ENCODE peak calls at places on chromosome 3, in eight cellular contexts. B, T, P, J, G, R, O and V are unnamed samples.

GRCh38 chr3:166527325-166527724 is 690.1 kb upstream of the BCHE start:
- DNase-seq in T (peak; percentile 3), J (no peak), G (no peak), O (no peak), R (no peak), P (peak; percentile 65), B (no peak), V (peak; percentile 56)

GRCh38 chr3:57757642-57758297 is 1.7 kb downstream of the SLMAP start:
- DNase-seq in J (no peak), G (peak; percentile 6), R (peak; percentile 50), P (peak; percentile 26), B (peak; percentile 28), T (peak; percentile 28), O (peak; percentile 13), V (peak; percentile 35)

GRCh38 chr3:185215873-185216586 is 37.8 kb downstream of the EHHADH start:
- DNase-seq in P (peak; percentile 42), J (no peak), T (peak; percentile 23), B (no peak), O (no peak), R (peak; percentile 53), G (no peak), V (peak; percentile 60)

GRCh38 chr3:111761309-111761795 is 97.7 kb upstream of the PHLDB2 start:
- DNase-seq in G (no peak), O (no peak), R (peak; percentile 99), T (peak; percentile 85), B (no peak), J (peak; percentile 79), P (peak; percentile 87), V (peak; percentile 84)

GRCh38 chr3:152176241-152176640 is 92.5 kb upstream of the MBNL1 start:
- DNase-seq in J (no peak), O (no peak), B (no peak), G (no peak), R (no peak), P (no peak), T (peak; percentile 31), V (peak; percentile 73)

GRCh38 chr3:111151438-111151837 is 79.8 kb downstream of the NECTIN3 start:
- DNase-seq in B (no peak), O (no peak), P (peak; percentile 50), J (peak; percentile 12), T (peak; percentile 84), R (peak; percentile 86), G (no peak), V (peak; percentile 76)

GRCh38 chr3:75327453-75327852 is 336.7 kb upstream of the FRG2C start:
- DNase-seq in O (no peak), G (no peak), R (no peak), T (no peak), B (no peak), J (no peak), P (no peak), V (no peak)

GRCh38 chr3:182837855-182838454 is 44.7 kb downstream of the ATP11B start:
- DNase-seq in B (peak; percentile 2), J (no peak), T (peak; percentile 48), P (peak; percentile 62), R (peak; percentile 34), G (no peak), O (no peak), V (peak; percentile 54)

GRCh38 chr3:189292667-189293478 is 121.1 kb downstream of the TPRG1 start:
- DNase-seq in B (no peak), P (no peak), R (peak; percentile 58), J (no peak), O (no peak), T (no peak), G (peak; percentile 65), V (no peak)

GRCh38 chr3:82165266-82165665 is 403.8 kb upstream of the GBE1 start:
- DNase-seq in O (no peak), R (no peak), P (no peak), B (no peak), T (no peak), J (no peak), G (no peak), V (no peak)

GRCh38 chr3:54538346-54538745 is 389.5 kb downstream of the LRTM1 start:
- DNase-seq in R (no peak), G (no peak), O (no peak), B (no peak), P (no peak), J (no peak), T (no peak), V (no peak)

GRCh38 chr3:124168271-124168670 is 176.3 kb upstream of the ROPN1 start:
- DNase-seq in G (no peak), R (peak; percentile 5), O (no peak), T (peak; percentile 33), J (no peak), P (no peak), B (no peak), V (peak; percentile 52)

GRCh38 chr3:49719214-49719884 is at the start of gene AMIGO3:
- DNase-seq in P (peak; percentile 91), R (peak; percentile 96), O (peak; percentile 88), J (peak; percentile 75), G (peak; percentile 96), T (peak; percentile 86), B (peak; percentile 92), V (peak; percentile 94)
- H3K4me3 ChIP-seq in P (peak within 1 kb of the TSS; percentile 50), R (peak within 1 kb of the TSS; percentile 46), O (peak within 1 kb of the TSS; percentile 67), J (peak within 1 kb of the TSS; percentile 34), G (peak within 1 kb of the TSS; percentile 26), T (peak within 1 kb of the TSS; percentile 69), B (no peak within 1 kb of the TSS), V (peak within 1 kb of the TSS; percentile 46)

GRCh38 chr3:55574671-55575070 is 87.6 kb upstream of the WNT5A start:
- DNase-seq in O (no peak), R (no peak), J (no peak), P (no peak), T (no peak), G (no peak), B (no peak), V (no peak)

GRCh38 chr3:55571216-55571813 is 84.2 kb upstream of the WNT5A start:
- DNase-seq in P (no peak), O (no peak), J (no peak), T (no peak), B (no peak), G (no peak), R (no peak), V (peak; percentile 37)

GRCh38 chr3:55570361-55570760 is 83.3 kb upstream of the WNT5A start:
- DNase-seq in J (no peak), G (no peak), T (no peak), P (no peak), B (no peak), O (no peak), R (no peak), V (peak; percentile 41)

GRCh38 chr3:55572816-55573215 is 85.7 kb upstream of the WNT5A start:
- DNase-seq in R (no peak), O (no peak), T (no peak), B (no peak), J (no peak), P (no peak), G (no peak), V (no peak)

DNA sequence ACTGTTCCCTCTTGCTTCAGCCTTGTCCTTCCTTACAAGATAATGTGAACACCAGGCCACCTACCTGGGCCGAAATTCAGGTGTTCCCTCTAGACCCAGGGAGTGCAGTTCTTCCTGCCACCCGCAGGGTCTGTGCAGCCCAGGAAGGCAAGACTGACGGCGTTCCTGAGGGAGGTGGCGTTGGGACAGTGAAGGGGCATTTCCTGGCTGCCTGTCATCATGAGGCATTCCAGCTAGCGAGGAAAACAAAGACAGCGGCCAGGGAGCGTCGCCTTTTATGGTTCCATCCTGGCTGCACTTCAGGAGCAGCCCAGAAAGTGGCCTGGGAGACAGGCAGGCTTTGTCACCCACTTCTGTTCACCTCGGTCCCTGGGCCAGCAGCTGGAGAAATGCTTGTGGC is 84.8 kb upstream of the WNT5A start:
- DNase-seq in B (no peak), R (peak; percentile 19), G (peak; percentile 79), T (no peak), O (no peak), J (no peak), P (no peak), V (no peak)
- TF ChIP-seq CTCF in B (no peak), R (peak; percentile 36), G (peak; percentile 46), T (no peak), O (no peak), J (no peak), P (no peak), V (no peak)

GRCh38 chr3:24344784-24345439 is 149.7 kb downstream of the THRB start:
- DNase-seq in T (peak; percentile 4), B (no peak), G (no peak), R (no peak), J (no peak), O (no peak), P (peak; percentile 89), V (peak; percentile 52)

GRCh38 chr3:24342275-24342674 is 152.4 kb downstream of the THRB start:
- DNase-seq in J (no peak), R (no peak), T (no peak), B (no peak), O (no peak), P (no peak), G (no peak), V (no peak)

GRCh38 chr3:24341668-24342067 is 153.0 kb downstream of the THRB start:
- DNase-seq in P (no peak), J (no peak), G (no peak), B (no peak), O (no peak), T (no peak), R (no peak), V (no peak)

GRCh38 chr3:24340966-24341365 is 153.7 kb downstream of the THRB start:
- DNase-seq in B (no peak), G (no peak), P (no peak), R (no peak), J (no peak), O (no peak), T (no peak), V (no peak)

DNA sequence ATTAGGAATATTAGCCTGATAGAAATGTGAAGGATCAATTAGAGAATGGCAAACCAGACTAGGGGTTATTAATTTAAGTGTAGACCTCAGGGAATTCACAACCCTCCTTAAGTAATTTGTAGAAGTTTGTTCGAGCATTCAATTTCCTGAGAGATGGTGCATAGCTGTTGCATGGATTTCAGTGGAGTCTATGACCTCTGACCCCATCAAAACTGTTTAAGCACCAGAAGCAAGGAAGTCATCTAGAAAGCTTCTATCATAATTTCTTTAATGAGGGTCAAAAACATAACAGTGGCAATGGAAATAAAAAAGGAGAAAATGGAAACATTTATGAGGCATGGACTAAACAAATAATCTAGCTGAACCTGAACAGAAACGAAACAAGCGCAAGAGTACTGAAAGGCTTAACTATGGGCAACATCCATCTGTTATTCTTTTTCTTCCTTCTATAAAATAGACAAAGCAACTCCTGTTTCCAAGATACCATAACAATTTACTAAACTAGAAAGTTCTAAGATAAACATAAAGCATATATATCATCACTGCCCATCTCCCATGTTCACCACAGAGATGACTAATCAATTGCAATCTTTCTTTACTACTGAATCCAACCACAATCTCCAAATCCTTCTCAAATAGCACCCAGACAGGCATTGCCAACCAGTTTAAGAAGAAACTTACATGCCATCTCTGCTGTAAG is 151.4 kb downstream of the THRB start:
- DNase-seq in O (no peak), T (peak; percentile 13), G (no peak), B (no peak), J (no peak), P (peak; percentile 85), R (peak; percentile 46), V (peak; percentile 66)
- H3K4me3 ChIP-seq in O (no peak overlapping the region), T (no peak overlapping the region), G (no peak overlapping the region), B (no peak overlapping the region), J (no peak overlapping the region), P (no peak overlapping the region), R (no peak overlapping the region), V (no peak overlapping the region)

DNA sequence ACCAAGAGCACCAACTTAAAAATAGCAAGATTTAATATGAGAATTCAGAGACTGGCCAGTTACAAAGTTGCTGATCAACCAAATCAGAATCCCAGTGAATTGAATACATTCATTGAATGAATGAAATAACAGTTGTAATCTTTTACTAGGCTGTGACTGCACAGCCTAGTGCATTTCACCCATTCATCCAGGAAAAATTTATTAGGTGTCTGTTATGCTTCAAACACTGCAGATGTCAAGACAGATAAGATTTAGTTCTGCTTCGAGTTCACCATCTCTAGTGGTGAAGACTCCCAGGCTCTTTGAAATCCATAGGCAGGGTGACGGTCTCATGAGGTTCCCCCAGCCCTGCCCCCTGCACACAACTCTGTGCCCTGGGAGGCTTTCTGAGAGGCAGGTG is 28.9 kb downstream of the TGM4 start:
- DNase-seq in B (no peak), R (no peak), T (no peak), G (no peak), O (no peak), P (no peak), J (no peak), V (no peak)
- TF ChIP-seq CTCF in B (no peak), R (no peak), T (no peak), G (no peak), O (no peak), P (no peak), J (no peak), V (no peak)